ENCODE peak calls at places on chromosomes 3 and 15, in five cellular contexts. X is psoas muscle, K is HFFc6, F is uterus, T is WERI-Rb-1. Q is an unnamed sample.

GRCh38 chr3:180744226-180744625 is 64.9 kb upstream of the CCDC39 start:
- DNase-seq in K (no peak), X (no peak), F (no peak), T (no peak), Q (no peak)

GRCh38 chr3:29440321-29441019 is 159.6 kb downstream of the RBMS3 start:
- DNase-seq in T (no peak), K (no peak), X (peak; percentile 14), F (no peak), Q (no peak)

GRCh38 chr15:27714675-27715074 is 384.4 kb downstream of the OCA2 start:
- DNase-seq in K (no peak), T (no peak), X (no peak), F (no peak), Q (no peak)

GRCh38 chr3:21528291-21528690 is 222.7 kb downstream of the ZNF385D start:
- DNase-seq in X (no peak), T (no peak), K (no peak), F (no peak), Q (no peak)

GRCh38 chr3:171184372-171184771 is 157.9 kb upstream of the SLC2A2 start:
- DNase-seq in T (no peak), K (no peak), X (no peak), F (no peak), Q (no peak)

GRCh38 chr3:9497821-9498565 is 55.6 kb downstream of the LHFPL4 start:
- DNase-seq in F (no peak), T (no peak), X (no peak), K (peak; percentile 54), Q (peak; percentile 32)

GRCh38 chr15:91224750-91225380 is 124.8 kb downstream of the SV2B start:
- DNase-seq in F (no peak), X (no peak), K (no peak), T (peak; percentile 39), Q (peak; percentile 68)

GRCh38 chr3:152430223-152431002 is 161.7 kb downstream of the MBNL1 start:
- DNase-seq in T (peak; percentile 29), F (no peak), K (no peak), X (no peak), Q (no peak)

GRCh38 chr3:63532521-63532920 is 120.0 kb upstream of the SNTN start:
- DNase-seq in F (no peak), T (peak; percentile 74), K (no peak), X (no peak), Q (no peak)

GRCh38 chr3:62445267-62445666 is 71.9 kb upstream of the FEZF2 start:
- DNase-seq in X (no peak), K (no peak), T (no peak), F (no peak), Q (peak; percentile 4)

GRCh38 chr15:62824111-62824737 is 218.3 kb upstream of the TPM1 start:
- DNase-seq in F (no peak), X (no peak), T (no peak), K (peak; percentile 66), Q (peak; percentile 38)

GRCh38 chr3:35675206-35675605 is 35.9 kb downstream of the ARPP21 start:
- DNase-seq in T (no peak), F (no peak), X (no peak), K (no peak), Q (no peak)

GRCh38 chr3:14472471-14473351 is 67.4 kb downstream of the GRIP2 start:
- DNase-seq in T (no peak), X (no peak), F (peak; percentile 70), K (peak; percentile 91), Q (peak; percentile 88)

GRCh38 chr3:118525096-118525495 is 509.6 kb downstream of the IGSF11 start:
- DNase-seq in K (no peak), T (no peak), X (no peak), F (no peak), Q (no peak)

GRCh38 chr3:108053025-108053424 is 37.8 kb downstream of the CD47 start:
- DNase-seq in X (no peak), T (no peak), F (no peak), K (no peak), Q (no peak)

GRCh38 chr15:85646538-85647091 is 148.1 kb downstream of the KLHL25 start:
- DNase-seq in F (no peak), X (no peak), K (peak; percentile 78), T (no peak), Q (no peak)

GRCh38 chr15:83300826-83301225 is 16.4 kb upstream of the BNC1 start:
- DNase-seq in X (no peak), K (no peak), T (no peak), F (no peak), Q (peak; percentile 68)

GRCh38 chr3:54235998-54236397 is 113.6 kb downstream of the CACNA2D3 start:
- DNase-seq in K (no peak), F (no peak), T (no peak), X (no peak), Q (no peak)

GRCh38 chr3:100045696-100046095 is 68.6 kb downstream of the FILIP1L start:
- DNase-seq in X (peak; percentile 67), K (peak; percentile 76), F (peak; percentile 61), T (no peak), Q (peak; percentile 55)

GRCh38 chr3:95705786-95706418 is 1108.5 kb upstream of the EPHA6 start:
- DNase-seq in X (no peak), K (no peak), F (no peak), T (no peak), Q (no peak)

GRCh38 chr15:40754574-40754882 is 526 bp downstream of the RMDN3 start:
- DNase-seq in K (no peak), X (no peak), F (no peak), T (no peak), Q (peak; percentile 6)

GRCh38 chr3:178835033-178835432 is 236.6 kb downstream of the ZMAT3 start:
- DNase-seq in X (no peak), T (no peak), F (no peak), K (no peak), Q (no peak)

GRCh38 chr3:42600958-42601675 is 631 bp downstream of the NKTR start:
- DNase-seq in T (no peak), K (peak; percentile 77), F (peak; percentile 61), X (peak; percentile 55), Q (peak; percentile 73)

GRCh38 chr3:62201438-62202035 is 171.8 kb downstream of the FEZF2 start:
- DNase-seq in F (no peak), X (no peak), T (no peak), K (peak; percentile 46), Q (peak; percentile 41)

GRCh38 chr15:76988874-76989780 is 5.8 kb upstream of the PSTPIP1 start:
- DNase-seq in K (no peak), T (no peak), F (no peak), X (no peak), Q (no peak)

GRCh38 chr3:187669675-187670504 is at the start of gene SST:
- DNase-seq in F (peak; percentile 21), T (peak; percentile 20), K (no peak), X (peak; percentile 39), Q (peak; percentile 47)

GRCh38 chr15:76330281-76330680 is 6.3 kb upstream of the ISL2 start:
- DNase-seq in X (no peak), F (no peak), K (peak; percentile 62), T (peak; percentile 67), Q (peak; percentile 72)

GRCh38 chr3:113051827-113052226 is 61.0 kb downstream of the GTPBP8 start:
- DNase-seq in X (no peak), K (no peak), F (peak; percentile 40), T (no peak), Q (no peak)

GRCh38 chr15:78739996-78740903 is 71.0 kb downstream of the ADAMTS7 start:
- DNase-seq in T (peak; percentile 87), F (no peak), K (peak; percentile 18), X (peak; percentile 57), Q (peak; percentile 67)

GRCh38 chr15:34023932-34024331 is 15.1 kb downstream of the AVEN start:
- DNase-seq in K (no peak), T (no peak), X (no peak), F (no peak), Q (no peak)

GRCh38 chr3:79405183-79405582 is 362.6 kb downstream of the ROBO1 start:
- DNase-seq in T (no peak), K (no peak), F (no peak), X (no peak), Q (no peak)

GRCh38 chr3:79410617-79411016 is 357.2 kb downstream of the ROBO1 start:
- DNase-seq in T (no peak), X (no peak), F (no peak), K (no peak), Q (no peak)

GRCh38 chr3:79410136-79410535 is 357.7 kb downstream of the ROBO1 start:
- DNase-seq in K (no peak), T (no peak), X (no peak), F (no peak), Q (no peak)

GRCh38 chr3:79406175-79406574 is 361.6 kb downstream of the ROBO1 start:
- DNase-seq in X (no peak), F (no peak), T (peak; percentile 11), K (no peak), Q (no peak)
- TF ChIP-seq CTCF in X (peak; percentile 10), F (no peak), T (peak; percentile 23), K (no peak), Q (no peak)

DNA sequence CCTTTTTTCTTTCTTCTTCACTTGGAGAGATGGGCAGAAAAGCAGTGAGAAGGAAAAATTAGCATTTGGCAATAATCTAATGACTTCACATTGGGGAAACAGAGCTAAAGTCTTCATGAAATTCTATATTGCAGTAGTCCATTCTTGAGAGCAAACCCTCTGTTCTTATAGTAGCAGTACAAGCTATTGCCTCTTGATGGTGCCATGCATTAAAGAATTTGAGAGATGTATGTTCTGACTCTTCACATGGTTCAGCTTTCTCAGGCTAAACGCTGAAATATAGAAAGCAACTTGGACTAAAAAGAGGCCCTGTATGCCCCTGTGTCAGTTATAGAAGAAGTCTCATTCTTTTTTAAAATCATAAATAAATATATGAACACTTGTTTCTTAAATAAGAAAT is 36.0 kb downstream of the PHLDB2 start:
- DNase-seq in F (no peak), X (no peak), K (peak; percentile 55), T (no peak), Q (peak; percentile 63)
- TF ChIP-seq CTCF in F (peak; percentile 6), X (peak; percentile 53), K (peak; percentile 76), T (peak; percentile 39), Q (peak; percentile 46)

GRCh38 chr3:194300936-194301335 is 50.2 kb downstream of the CPN2 start:
- DNase-seq in F (no peak), K (no peak), X (no peak), T (no peak), Q (no peak)

GRCh38 chr3:194300392-194300758 is 50.8 kb downstream of the CPN2 start:
- DNase-seq in X (peak; percentile 84), T (no peak), F (peak; percentile 92), K (no peak), Q (peak; percentile 85)

GRCh38 chr3:194296832-194297666 is 54.1 kb downstream of the CPN2 start:
- DNase-seq in X (peak; percentile 40), F (no peak), T (no peak), K (no peak), Q (peak; percentile 52)

GRCh38 chr3:194296448-194296831 is 54.7 kb downstream of the CPN2 start:
- DNase-seq in F (no peak), K (peak; percentile 61), X (peak; percentile 54), T (no peak), Q (peak; percentile 97)

GRCh38 chr3:194298331-194299227 is 52.5 kb downstream of the CPN2 start:
- DNase-seq in T (no peak), K (no peak), X (peak; percentile 10), F (no peak), Q (no peak)
- TF ChIP-seq CTCF in T (no peak), K (no peak), X (no peak), F (no peak), Q (no peak)

DNA sequence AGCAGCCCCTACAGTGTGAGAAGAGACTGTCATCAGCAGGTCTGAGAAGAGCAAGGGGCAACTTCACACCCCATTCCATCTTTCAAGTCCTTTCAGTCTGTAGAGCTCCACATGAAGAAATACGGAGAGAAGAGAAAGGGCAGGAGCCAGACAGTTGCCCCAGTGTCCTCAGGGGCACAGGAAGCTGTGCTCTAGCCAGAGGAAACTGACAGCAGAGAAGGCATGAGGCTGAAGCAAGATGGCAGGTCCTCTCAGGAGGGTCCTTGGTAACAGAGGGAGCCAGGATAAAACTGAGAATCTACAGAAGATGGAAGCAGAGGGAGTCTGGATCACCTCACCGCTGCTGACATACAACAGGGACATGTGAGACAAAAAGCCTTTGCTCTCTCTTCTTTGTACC is 47.3 kb downstream of the PLCH1 start:
- DNase-seq in F (no peak), X (no peak), K (no peak), T (no peak), Q (no peak)
- TF ChIP-seq CTCF in F (no peak), X (no peak), K (no peak), T (no peak), Q (no peak)